ENCODE peak calls at places on chromosomes 12 and 14, in five cellular contexts. One of them, this sample, is unnamed.

GRCh38 chr14:95198320-95198719 is 41.0 kb upstream of the DICER1 start:
- DNase-seq in activated CD4-positive, alpha-beta T cell treated with anti-CD3 and anti-CD28 coated beads, Interleukin-2, amount 10 ng/mL, durations not matched to agents 7 days and 5 days: no peak
- DNase-seq in AG08396: no peak
- DNase-seq in GM23338: no peak
- DNase-seq in astrocyte of the cerebellum: no peak
- DNase-seq in this sample: no peak

GRCh38 chr12:102957339-102958050 is at the start of gene ASCL1:
- DNase-seq in astrocyte of the cerebellum: no peak
- DNase-seq in GM23338: peak; percentile 74
- DNase-seq in AG08396: no peak
- DNase-seq in activated CD4-positive, alpha-beta T cell treated with anti-CD3 and anti-CD28 coated beads, Interleukin-2, amount 10 ng/mL, durations not matched to agents 7 days and 5 days: no peak
- DNase-seq in this sample: no peak

GRCh38 chr12:46546634-46547273 is 174.2 kb upstream of the SLC38A2 start:
- DNase-seq in activated CD4-positive, alpha-beta T cell treated with anti-CD3 and anti-CD28 coated beads, Interleukin-2, amount 10 ng/mL, durations not matched to agents 7 days and 5 days: peak; percentile 20
- DNase-seq in GM23338: no peak
- DNase-seq in AG08396: no peak
- DNase-seq in astrocyte of the cerebellum: no peak
- DNase-seq in this sample: no peak

GRCh38 chr12:102696045-102696444 is 215.7 kb upstream of the IGF1 start:
- DNase-seq in AG08396: no peak
- DNase-seq in GM23338: no peak
- DNase-seq in activated CD4-positive, alpha-beta T cell treated with anti-CD3 and anti-CD28 coated beads, Interleukin-2, amount 10 ng/mL, durations not matched to agents 7 days and 5 days: no peak
- DNase-seq in astrocyte of the cerebellum: no peak
- DNase-seq in this sample: no peak

GRCh38 chr12:68578765-68579164 is 31.9 kb upstream of the RAP1B start:
- DNase-seq in activated CD4-positive, alpha-beta T cell treated with anti-CD3 and anti-CD28 coated beads, Interleukin-2, amount 10 ng/mL, durations not matched to agents 7 days and 5 days: no peak
- DNase-seq in GM23338: no peak
- DNase-seq in astrocyte of the cerebellum: no peak
- DNase-seq in AG08396: no peak
- DNase-seq in this sample: no peak

GRCh38 chr12:65608319-65608916 is 215.9 kb upstream of the HMGA2 start:
- DNase-seq in GM23338: no peak
- DNase-seq in activated CD4-positive, alpha-beta T cell treated with anti-CD3 and anti-CD28 coated beads, Interleukin-2, amount 10 ng/mL, durations not matched to agents 7 days and 5 days: no peak
- DNase-seq in AG08396: no peak
- DNase-seq in astrocyte of the cerebellum: no peak
- DNase-seq in this sample: no peak

GRCh38 chr12:50711018-50711527 is 52.8 kb upstream of the ATF1 start:
- DNase-seq in GM23338: no peak
- DNase-seq in activated CD4-positive, alpha-beta T cell treated with anti-CD3 and anti-CD28 coated beads, Interleukin-2, amount 10 ng/mL, durations not matched to agents 7 days and 5 days: no peak
- DNase-seq in AG08396: no peak
- DNase-seq in astrocyte of the cerebellum: no peak
- DNase-seq in this sample: no peak

GRCh38 chr14:98249057-98249456 is 1022.9 kb downstream of the BCL11B start:
- DNase-seq in GM23338: no peak
- DNase-seq in AG08396: no peak
- DNase-seq in astrocyte of the cerebellum: no peak
- DNase-seq in activated CD4-positive, alpha-beta T cell treated with anti-CD3 and anti-CD28 coated beads, Interleukin-2, amount 10 ng/mL, durations not matched to agents 7 days and 5 days: no peak
- DNase-seq in this sample: no peak

GRCh38 chr14:91980157-91980556 is 32.7 kb upstream of the FBLN5 start:
- DNase-seq in GM23338: no peak
- DNase-seq in AG08396: peak; percentile 67
- DNase-seq in activated CD4-positive, alpha-beta T cell treated with anti-CD3 and anti-CD28 coated beads, Interleukin-2, amount 10 ng/mL, durations not matched to agents 7 days and 5 days: no peak
- DNase-seq in astrocyte of the cerebellum: peak; percentile 69
- DNase-seq in this sample: no peak

GRCh38 chr14:51957950-51958349 is 31.4 kb upstream of the RTRAF start:
- DNase-seq in activated CD4-positive, alpha-beta T cell treated with anti-CD3 and anti-CD28 coated beads, Interleukin-2, amount 10 ng/mL, durations not matched to agents 7 days and 5 days: no peak
- DNase-seq in AG08396: no peak
- DNase-seq in GM23338: no peak
- DNase-seq in astrocyte of the cerebellum: peak; percentile 55
- DNase-seq in this sample: peak; percentile 53

GRCh38 chr12:12249216-12250050 is 17.4 kb downstream of the LRP6 start:
- DNase-seq in activated CD4-positive, alpha-beta T cell treated with anti-CD3 and anti-CD28 coated beads, Interleukin-2, amount 10 ng/mL, durations not matched to agents 7 days and 5 days: no peak
- DNase-seq in astrocyte of the cerebellum: no peak
- DNase-seq in GM23338: no peak
- DNase-seq in AG08396: no peak
- DNase-seq in this sample: no peak

GRCh38 chr12:779745-780734 is 27.7 kb downstream of the WNK1 start:
- DNase-seq in GM23338: no peak
- DNase-seq in astrocyte of the cerebellum: peak; percentile 34
- DNase-seq in AG08396: peak; percentile 25
- DNase-seq in activated CD4-positive, alpha-beta T cell treated with anti-CD3 and anti-CD28 coated beads, Interleukin-2, amount 10 ng/mL, durations not matched to agents 7 days and 5 days: no peak
- DNase-seq in this sample: peak; percentile 60

GRCh38 chr12:49887091-49887490 is 16.6 kb downstream of the FAIM2 start:
- DNase-seq in astrocyte of the cerebellum: no peak
- DNase-seq in AG08396: no peak
- DNase-seq in activated CD4-positive, alpha-beta T cell treated with anti-CD3 and anti-CD28 coated beads, Interleukin-2, amount 10 ng/mL, durations not matched to agents 7 days and 5 days: no peak
- DNase-seq in GM23338: no peak
- DNase-seq in this sample: no peak

GRCh38 chr12:124143726-124144125 is 151.2 kb upstream of the RFLNA start:
- DNase-seq in AG08396: no peak
- DNase-seq in activated CD4-positive, alpha-beta T cell treated with anti-CD3 and anti-CD28 coated beads, Interleukin-2, amount 10 ng/mL, durations not matched to agents 7 days and 5 days: no peak
- DNase-seq in astrocyte of the cerebellum: no peak
- DNase-seq in GM23338: no peak
- DNase-seq in this sample: no peak

GRCh38 chr12:64736771-64737170 is 22.4 kb downstream of the GNS start:
- DNase-seq in AG08396: no peak
- DNase-seq in GM23338: no peak
- DNase-seq in astrocyte of the cerebellum: no peak
- DNase-seq in activated CD4-positive, alpha-beta T cell treated with anti-CD3 and anti-CD28 coated beads, Interleukin-2, amount 10 ng/mL, durations not matched to agents 7 days and 5 days: no peak
- DNase-seq in this sample: no peak

GRCh38 chr12:131860472-131861260 is 32.5 kb downstream of the MMP17 start:
- DNase-seq in astrocyte of the cerebellum: no peak
- DNase-seq in GM23338: peak; percentile 81
- DNase-seq in AG08396: peak; percentile 76
- DNase-seq in activated CD4-positive, alpha-beta T cell treated with anti-CD3 and anti-CD28 coated beads, Interleukin-2, amount 10 ng/mL, durations not matched to agents 7 days and 5 days: peak; percentile 23
- DNase-seq in this sample: peak; percentile 90

GRCh38 chr14:58315606-58316005 is 17.3 kb downstream of the ARID4A start:
- DNase-seq in AG08396: no peak
- DNase-seq in astrocyte of the cerebellum: no peak
- DNase-seq in activated CD4-positive, alpha-beta T cell treated with anti-CD3 and anti-CD28 coated beads, Interleukin-2, amount 10 ng/mL, durations not matched to agents 7 days and 5 days: no peak
- DNase-seq in GM23338: no peak
- DNase-seq in this sample: no peak

GRCh38 chr12:117111386-117112267 is 12.4 kb upstream of the TESC start:
- DNase-seq in AG08396: no peak
- DNase-seq in GM23338: peak; percentile 64
- DNase-seq in activated CD4-positive, alpha-beta T cell treated with anti-CD3 and anti-CD28 coated beads, Interleukin-2, amount 10 ng/mL, durations not matched to agents 7 days and 5 days: no peak
- DNase-seq in astrocyte of the cerebellum: no peak
- DNase-seq in this sample: no peak

GRCh38 chr12:52019123-52019770 is 12.5 kb downstream of the TAMALIN start:
- DNase-seq in AG08396: no peak
- DNase-seq in GM23338: no peak
- DNase-seq in astrocyte of the cerebellum: no peak
- DNase-seq in activated CD4-positive, alpha-beta T cell treated with anti-CD3 and anti-CD28 coated beads, Interleukin-2, amount 10 ng/mL, durations not matched to agents 7 days and 5 days: no peak
- DNase-seq in this sample: no peak

This sample was measured in SJSA1.